ENCODE peak calls at places on chromosomes 12 and 14, in seven cellular contexts. X is globus pallidus; F is CD8-positive, alpha-beta T cell; B is AG09319; Y is dorsolateral prefrontal cortex; O is HepG2; H is effector memory CD8-positive, alpha-beta T cell. J is an unnamed sample.

GRCh38 chr14:68938515-68939423 is 40.3 kb downstream of the ACTN1 start:
- DNase-seq in X (no peak), F (no peak), B (no peak), Y (no peak), O (peak; percentile 96), H (no peak), J (no peak)

GRCh38 chr12:29739279-29739991 is 44.3 kb downstream of the TMTC1 start:
- DNase-seq in X (no peak), F (no peak), B (peak; percentile 7), Y (no peak), O (no peak), H (no peak), J (no peak)

GRCh38 chr12:128951448-128951847 is 98.2 kb downstream of the GLT1D1 start:
- DNase-seq in X (no peak), F (no peak), B (no peak), Y (no peak), O (no peak), H (no peak), J (no peak)

GRCh38 chr12:48110691-48111315 is 4.9 kb upstream of the SENP1 start:
- DNase-seq in X (no peak), F (no peak), B (no peak), Y (no peak), O (no peak), H (no peak), J (no peak)

GRCh38 chr14:74308695-74309094 is 6.0 kb upstream of the ABCD4 start:
- DNase-seq in X (no peak), F (no peak), B (no peak), Y (no peak), O (no peak), H (no peak), J (no peak)

GRCh38 chr14:81305743-81306142 is 85.0 kb upstream of the GTF2A1 start:
- DNase-seq in X (no peak), F (no peak), B (no peak), Y (no peak), O (no peak), H (no peak), J (no peak)

GRCh38 chr12:129911437-129912049 is 7.7 kb upstream of the TMEM132D start:
- DNase-seq in X (peak; percentile 89), F (no peak), B (no peak), Y (peak; percentile 35), O (peak; percentile 30), H (no peak), J (peak; percentile 6)

GRCh38 chr12:102958073-102958829 is 777 bp downstream of the ASCL1 start:
- DNase-seq in X (peak; percentile 28), F (no peak), B (no peak), Y (no peak), O (no peak), H (no peak), J (no peak)

GRCh38 chr12:97177482-97177881 is 270.4 kb downstream of the NEDD1 start:
- DNase-seq in X (no peak), F (no peak), B (no peak), Y (no peak), O (no peak), H (no peak), J (no peak)

GRCh38 chr12:107511292-107511691 is 174.3 kb upstream of the PWP1 start:
- DNase-seq in X (no peak), F (no peak), B (no peak), Y (no peak), O (no peak), H (no peak), J (no peak)

GRCh38 chr14:91112172-91112571 is 1.7 kb upstream of the DGLUCY start:
- DNase-seq in X (no peak), F (no peak), B (no peak), Y (no peak), O (no peak), H (no peak), J (no peak)

GRCh38 chr14:22794533-22794932 is 20.7 kb downstream of the SLC7A7 start:
- DNase-seq in X (no peak), F (no peak), B (no peak), Y (no peak), O (no peak), H (no peak), J (peak; percentile 15)

GRCh38 chr14:94701854-94702370 is 68.0 kb downstream of the GSC start:
- DNase-seq in X (no peak), F (no peak), B (no peak), Y (no peak), O (no peak), H (no peak), J (no peak)

GRCh38 chr12:120474092-120474960 is 4.8 kb upstream of the SRSF9 start:
- DNase-seq in X (no peak), F (no peak), B (no peak), Y (no peak), O (no peak), H (no peak), J (no peak)

GRCh38 chr12:47717443-47718193 is 7.7 kb downstream of the ENDOU start:
- DNase-seq in X (peak; percentile 93), F (peak; percentile 62), B (peak; percentile 75), Y (peak; percentile 28), O (peak; percentile 42), H (no peak), J (peak; percentile 49)

GRCh38 chr14:81247271-81247766 is 26.6 kb upstream of the GTF2A1 start:
- DNase-seq in X (no peak), F (no peak), B (no peak), Y (no peak), O (no peak), H (no peak), J (no peak)

GRCh38 chr14:62253931-62254330 is 491.7 kb downstream of the SNAPC1 start:
- DNase-seq in X (no peak), F (no peak), B (no peak), Y (no peak), O (no peak), H (no peak), J (no peak)

GRCh38 chr12:14284189-14284722 is 81.2 kb upstream of the ATF7IP start:
- DNase-seq in X (no peak), F (no peak), B (no peak), Y (no peak), O (no peak), H (no peak), J (no peak)

GRCh38 chr14:64556526-64556925 is 6.8 kb downstream of the PPP1R36 start:
- DNase-seq in X (no peak), F (no peak), B (peak; percentile 54), Y (no peak), O (no peak), H (no peak), J (no peak)

GRCh38 chr14:24339284-24340151 is at the start of gene RIPK3:
- DNase-seq in X (no peak), F (peak; percentile 82), B (no peak), Y (no peak), O (no peak), H (peak; percentile 54), J (peak; percentile 72)

GRCh38 chr12:28172434-28173030 is 17.7 kb upstream of the CCDC91 start:
- DNase-seq in X (peak; percentile 16), F (no peak), B (peak; percentile 19), Y (no peak), O (peak; percentile 39), H (no peak), J (no peak)

GRCh38 chr14:50598765-50599164 is 38.8 kb downstream of the ATL1 start:
- DNase-seq in X (no peak), F (no peak), B (no peak), Y (no peak), O (no peak), H (no peak), J (no peak)

GRCh38 chr14:75049136-75049535 is 2.1 kb downstream of the MLH3 start:
- DNase-seq in X (peak; percentile 83), F (no peak), B (no peak), Y (no peak), O (no peak), H (no peak), J (no peak)

GRCh38 chr12:104680070-104680469 is 223.3 kb downstream of the CHST11 start:
- DNase-seq in X (no peak), F (no peak), B (no peak), Y (no peak), O (peak; percentile 11), H (peak; percentile 22), J (peak; percentile 22)

GRCh38 chr12:15754233-15754632 is 35.0 kb downstream of the EPS8 start:
- DNase-seq in X (no peak), F (no peak), B (no peak), Y (no peak), O (no peak), H (no peak), J (no peak)

GRCh38 chr14:89652352-89652751 is 235.3 kb upstream of the FOXN3 start:
- DNase-seq in X (no peak), F (no peak), B (no peak), Y (no peak), O (no peak), H (no peak), J (no peak)

GRCh38 chr12:99498756-99499155 is 148.8 kb upstream of the GARIN6 start:
- DNase-seq in X (no peak), F (no peak), B (no peak), Y (no peak), O (no peak), H (no peak), J (no peak)